ENCODE peak calls at places on chromosome 5, in seven cellular contexts. W is right atrium auricular region, Y is MM.1S, C is astrocyte, Z is ovary, R is GM12878, F is brain microvascular endothelial cell. N is an unnamed sample.

GRCh38 chr5:107464876-107465275 is 205.9 kb downstream of the EFNA5 start:
- DNase-seq in W (no peak), Y (no peak), C (no peak), Z (no peak), R (no peak), F (no peak), N (no peak)

GRCh38 chr5:61280766-61281427 is 51.2 kb upstream of the ZSWIM6 start:
- DNase-seq in W (no peak), Y (no peak), C (no peak), Z (peak; percentile 40), R (no peak), F (no peak), N (no peak)

GRCh38 chr5:59328801-59329296 is 564.7 kb downstream of the PDE4D start:
- DNase-seq in W (no peak), Y (no peak), C (peak; percentile 83), Z (no peak), R (no peak), F (peak; percentile 78), N (no peak)

GRCh38 chr5:146704949-146705665 is 173.4 kb downstream of the PPP2R2B start:
- DNase-seq in W (no peak), Y (no peak), C (peak; percentile 48), Z (no peak), R (no peak), F (no peak), N (no peak)

GRCh38 chr5:35899805-35900204 is 38.6 kb downstream of the CAPSL start:
- DNase-seq in W (no peak), Y (peak; percentile 58), C (no peak), Z (no peak), R (no peak), F (no peak), N (no peak)

GRCh38 chr5:23484094-23484493 is 23.3 kb upstream of the PRDM9 start:
- DNase-seq in W (no peak), Y (no peak), C (no peak), Z (no peak), R (no peak), F (no peak), N (no peak)

GRCh38 chr5:134550271-134551214 is 25.1 kb downstream of the JADE2 start:
- DNase-seq in W (no peak), Y (no peak), C (peak; percentile 78), Z (no peak), R (no peak), F (no peak), N (no peak)

GRCh38 chr5:151740336-151740942 is 18.0 kb downstream of the ATOX1 start:
- DNase-seq in W (peak; percentile 74), Y (peak; percentile 75), C (peak; percentile 95), Z (peak; percentile 83), R (no peak), F (peak; percentile 91), N (peak; percentile 23)

GRCh38 chr5:172931001-172931536 is 28.2 kb upstream of the RPL26L1 start:
- DNase-seq in W (peak; percentile 91), Y (no peak), C (peak; percentile 98), Z (no peak), R (no peak), F (peak; percentile 99), N (no peak)

GRCh38 chr5:65481171-65481575 is 547 bp downstream of the ADAMTS6 start:
- DNase-seq in W (no peak), Y (no peak), C (no peak), Z (no peak), R (no peak), F (no peak), N (no peak)

GRCh38 chr5:170184007-170184687 is 48.6 kb upstream of the C5orf58 start:
- DNase-seq in W (peak; percentile 61), Y (peak; percentile 59), C (peak; percentile 4), Z (peak; percentile 27), R (no peak), F (peak; percentile 52), N (peak; percentile 7)

GRCh38 chr5:143682221-143682620 is 129.7 kb upstream of the HMHB1 start:
- DNase-seq in W (no peak), Y (no peak), C (no peak), Z (no peak), R (no peak), F (peak; percentile 48), N (no peak)

GRCh38 chr5:155021858-155022257 is 8.3 kb downstream of the KIF4B start:
- DNase-seq in W (no peak), Y (no peak), C (no peak), Z (no peak), R (no peak), F (no peak), N (no peak)

GRCh38 chr5:87413116-87413645 is 451 bp upstream of the CCNH start:
- DNase-seq in W (no peak), Y (no peak), C (peak; percentile 15), Z (no peak), R (no peak), F (no peak), N (no peak)

GRCh38 chr5:168332042-168332441 is 40.6 kb downstream of the WWC1 start:
- DNase-seq in W (no peak), Y (peak; percentile 9), C (no peak), Z (no peak), R (no peak), F (no peak), N (no peak)

GRCh38 chr5:218457-219289 is 553 bp downstream of the SDHA start:
- DNase-seq in W (no peak), Y (peak; percentile 48), C (peak; percentile 14), Z (peak; percentile 68), R (no peak), F (peak; percentile 39), N (peak; percentile 5)

GRCh38 chr5:13640270-13640669 is 304.2 kb downstream of the DNAH5 start:
- DNase-seq in W (no peak), Y (no peak), C (no peak), Z (no peak), R (no peak), F (no peak), N (no peak)

DNA sequence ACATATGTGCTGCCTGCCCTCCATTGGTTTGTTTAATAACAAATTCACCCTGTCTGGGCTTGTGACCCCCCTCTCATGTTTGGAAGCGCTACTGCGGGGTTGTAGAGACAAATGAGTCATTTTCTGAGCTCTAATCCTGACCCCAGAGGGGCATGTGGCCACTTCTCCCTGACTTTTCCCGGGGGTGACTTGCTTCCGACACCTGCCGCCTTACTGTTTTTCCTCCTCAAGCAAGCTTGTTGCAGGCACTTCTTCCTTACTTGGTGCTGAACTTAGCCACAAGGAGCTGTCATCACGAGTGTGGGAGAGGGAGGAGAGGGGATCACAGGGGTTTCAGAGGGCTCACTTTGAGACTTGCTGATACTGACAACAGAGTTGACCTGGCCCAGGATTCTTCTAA is 76.0 kb downstream of the LMNB1 start:
- DNase-seq in W (no peak), Y (no peak), C (no peak), Z (no peak), R (no peak), F (no peak), N (no peak)
- H3K27ac ChIP-seq in W (peak overlapping the region; percentile 68), Y (no peak overlapping the region), C (no peak overlapping the region), Z (no peak overlapping the region), R (peak overlapping the region; percentile 53), F (no peak overlapping the region), N (peak overlapping the region; percentile 64)

DNA sequence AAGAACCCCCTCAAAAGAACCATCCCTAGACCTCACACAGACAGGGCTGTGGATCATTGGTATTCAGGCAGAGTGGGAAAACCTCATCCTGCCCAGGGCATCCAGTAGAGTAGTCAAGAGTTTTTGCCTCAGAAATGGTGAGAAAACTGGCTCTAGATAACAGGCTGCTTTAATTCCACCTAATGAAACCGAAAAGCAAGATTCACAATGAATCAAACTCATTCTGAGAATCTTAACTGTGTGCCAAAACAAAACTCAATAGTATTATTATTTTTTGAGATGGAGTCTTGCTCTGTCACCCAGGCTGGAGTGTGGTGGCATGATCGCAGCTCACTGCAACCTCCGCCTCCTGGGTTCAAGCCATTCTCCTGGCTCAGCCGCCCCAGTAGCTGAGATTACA is 17.8 kb upstream of the NPM1 start:
- DNase-seq in W (no peak), Y (no peak), C (no peak), Z (no peak), R (no peak), F (no peak), N (no peak)
- H3K27me3 ChIP-seq in W (no peaks in the 10 kb centered on the region), Y (no peaks in the 10 kb centered on the region), C (peaks cover 9% of the 10 kb centered on the region), Z (no peaks in the 10 kb centered on the region), R (no peaks in the 10 kb centered on the region), F (no peaks in the 10 kb centered on the region), N (peaks cover 5% of the 10 kb centered on the region)

DNA sequence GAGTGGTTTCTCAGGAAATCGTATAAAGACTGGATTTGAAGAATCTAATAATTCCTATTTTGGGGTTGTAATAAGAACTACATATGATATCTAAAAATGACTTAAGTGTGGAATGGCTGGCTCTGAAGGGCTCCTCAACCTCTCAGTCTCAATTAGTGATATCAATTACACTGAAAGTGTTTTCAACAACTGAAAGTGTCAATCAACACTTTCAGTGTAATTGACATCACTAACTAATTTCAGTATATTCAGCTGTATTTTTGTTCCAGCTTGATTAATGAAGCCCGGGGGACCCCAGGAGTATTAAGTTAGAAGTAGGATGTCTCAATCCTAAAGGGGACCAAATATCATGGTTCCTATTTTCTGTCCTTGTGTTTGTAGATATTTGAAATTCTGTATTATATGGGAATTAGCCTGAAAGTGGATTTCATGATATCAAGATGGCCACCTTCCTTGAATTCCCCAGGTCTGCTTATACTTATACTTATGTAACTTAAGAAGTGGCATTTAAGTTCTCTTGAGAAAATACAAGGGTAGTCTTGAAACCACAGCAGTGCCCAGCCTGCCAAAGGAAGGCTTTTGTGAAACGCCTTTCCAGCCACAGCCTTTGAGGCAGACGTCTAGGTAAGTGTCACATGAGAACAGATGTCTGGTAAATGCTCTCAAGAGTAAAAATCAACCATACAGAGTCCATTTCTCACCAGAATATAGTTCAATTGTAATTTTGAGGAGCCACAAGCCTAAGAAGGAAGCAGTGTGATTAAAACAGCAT is 4.6 kb downstream of the BASP1 start:
- DNase-seq in W (no peak), Y (peak; percentile 85), C (peak; percentile 61), Z (no peak), R (no peak), F (no peak), N (no peak)
- H3K27ac ChIP-seq in W (no peak overlapping the region), Y (peak overlapping the region; percentile 73), C (peak overlapping the region; percentile 22), Z (no peak overlapping the region), R (peak overlapping the region; percentile 40), F (no peak overlapping the region), N (no peak overlapping the region)

GRCh38 chr5:115732026-115732425 is 84.4 kb downstream of the CDO1 start:
- DNase-seq in W (no peak), Y (no peak), C (no peak), Z (no peak), R (no peak), F (no peak), N (no peak)

GRCh38 chr5:115736690-115737005 is 79.8 kb downstream of the CDO1 start:
- DNase-seq in W (no peak), Y (no peak), C (no peak), Z (no peak), R (no peak), F (no peak), N (no peak)

GRCh38 chr5:115735108-115735998 is 81.1 kb downstream of the CDO1 start:
- DNase-seq in W (no peak), Y (no peak), C (no peak), Z (no peak), R (no peak), F (no peak), N (no peak)

GRCh38 chr5:115736004-115736689 is 80.3 kb downstream of the CDO1 start:
- DNase-seq in W (no peak), Y (no peak), C (no peak), Z (no peak), R (no peak), F (no peak), N (no peak)

DNA sequence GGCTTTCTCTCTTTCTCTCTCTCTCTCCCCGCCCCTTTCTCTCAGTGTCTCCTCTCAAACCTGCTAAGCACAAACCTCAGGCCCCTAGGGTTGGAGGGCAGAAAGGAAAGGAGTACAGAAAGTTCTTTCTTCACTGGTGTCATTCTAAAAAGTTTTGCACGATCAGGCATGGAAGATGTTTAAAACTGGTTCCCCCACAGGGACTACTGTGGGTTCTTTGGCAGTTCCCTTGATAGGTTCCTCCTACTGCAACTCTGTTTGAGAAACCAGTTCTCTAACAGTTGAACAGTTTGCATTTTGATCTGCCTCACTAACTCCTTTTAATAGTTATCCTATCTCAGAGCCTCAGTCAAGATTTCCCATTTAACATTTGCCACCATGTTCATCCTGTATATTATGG is 82.9 kb downstream of the CDO1 start:
- DNase-seq in W (no peak), Y (no peak), C (no peak), Z (no peak), R (no peak), F (no peak), N (no peak)
- H3K27me3 ChIP-seq in W (no peaks in the 10 kb centered on the region), Y (no peaks in the 10 kb centered on the region), C (peaks cover 3% of the 10 kb centered on the region), Z (no peaks in the 10 kb centered on the region), R (no peaks in the 10 kb centered on the region), F (peaks cover 2% of the 10 kb centered on the region), N (peaks cover 5% of the 10 kb centered on the region)

N was measured in CD4-positive, alpha-beta T cell.